ENCODE peak calls at places on chromosome 14, in four cellular contexts. G, N, S and K are unnamed samples.
A peak's percentile ranks its signal among the peaks of the same experiment; 100 is the strongest.

GRCh38 chr14:97379091-97379531 is 581.9 kb downstream of the VRK1 start:
- DNase-seq in G (no peak), N (no peak), S (no peak), K (peak; percentile 65)

GRCh38 chr14:55581011-55581806 is 1.2 kb downstream of the KTN1 start:
- DNase-seq in G (peak; percentile 69), N (peak; percentile 51), S (no peak), K (peak; percentile 67)

GRCh38 chr14:89921346-89921745 is 33.2 kb downstream of the EFCAB11 start:
- DNase-seq in G (no peak), N (no peak), S (no peak), K (no peak)

GRCh38 chr14:104926619-104927431 is 2.1 kb downstream of the PLD4 start:
- DNase-seq in G (no peak), N (no peak), S (no peak), K (no peak)

GRCh38 chr14:92492261-92492660 is 21.3 kb upstream of the RIN3 start:
- DNase-seq in G (no peak), N (no peak), S (no peak), K (no peak)

GRCh38 chr14:68756734-68757133 is 36.1 kb downstream of the ZFP36L1 start:
- DNase-seq in G (no peak), N (no peak), S (no peak), K (no peak)

GRCh38 chr14:23028800-23029199 is 5.9 kb downstream of the PSMB5 start:
- DNase-seq in G (no peak), N (peak; percentile 40), S (no peak), K (peak; percentile 68)

GRCh38 chr14:68274722-68275121 is 455.1 kb downstream of the RAD51B start:
- DNase-seq in G (no peak), N (no peak), S (no peak), K (peak; percentile 24)

GRCh38 chr14:65128096-65128495 is 25.8 kb upstream of the MAX start:
- DNase-seq in G (no peak), N (no peak), S (no peak), K (no peak)

GRCh38 chr14:55580401-55581010 is 499 bp downstream of the KTN1 start:
- DNase-seq in G (peak; percentile 86), N (peak; percentile 40), S (no peak), K (peak; percentile 53)

GRCh38 chr14:65225299-65226159 is 123.2 kb upstream of the MAX start:
- DNase-seq in G (no peak), N (no peak), S (no peak), K (no peak)

GRCh38 chr14:96792003-96792402 is 5.2 kb upstream of the VRK1 start:
- DNase-seq in G (no peak), N (no peak), S (no peak), K (no peak)

GRCh38 chr14:33486499-33486898 is 464.4 kb downstream of the EGLN3 start:
- DNase-seq in G (no peak), N (no peak), S (no peak), K (no peak)

GRCh38 chr14:91867316-91867988 is at the start of gene TC2N:
- DNase-seq in G (no peak), N (no peak), S (no peak), K (no peak)

GRCh38 chr14:25848601-25849000 is 749.2 kb downstream of the NOVA1 start:
- DNase-seq in G (no peak), N (no peak), S (no peak), K (no peak)

GRCh38 chr14:30142216-30142615 is 214.6 kb upstream of the PRKD1 start:
- DNase-seq in G (no peak), N (no peak), S (no peak), K (no peak)

GRCh38 chr14:100565650-100566049 is 21.6 kb downstream of the BEGAIN start:
- DNase-seq in G (no peak), N (no peak), S (no peak), K (no peak)

GRCh38 chr14:79044894-79045624 is 874.9 kb downstream of the NRXN3 start:
- DNase-seq in G (no peak), N (peak; percentile 88), S (peak; percentile 88), K (no peak)

GRCh38 chr14:98742001-98742400 is 530.0 kb downstream of the BCL11B start:
- DNase-seq in G (no peak), N (no peak), S (no peak), K (no peak)

GRCh38 chr14:74563233-74563585 is 48.8 kb downstream of the LTBP2 start:
- DNase-seq in G (peak; percentile 17), N (no peak), S (no peak), K (no peak)

GRCh38 chr14:70886421-70887206 is 20.6 kb upstream of the PCNX1 start:
- DNase-seq in G (no peak), N (no peak), S (no peak), K (peak; percentile 96)

GRCh38 chr14:55974046-55974582 is 144.1 kb upstream of the PELI2 start:
- DNase-seq in G (no peak), N (no peak), S (no peak), K (no peak)